ENCODE peak calls at places on chromosomes 12 and 14, in five cellular contexts. R is RWPE1; F is Peyer's patch; K is CD8-positive, alpha-beta T cell; T is stimulated activated CD4-positive, alpha-beta T cell treated with anti-CD3 and anti-CD28 coated beads, TNF-alpha, amount 100 ng/mL, for 24 hours. L is an unnamed sample.

GRCh38 chr14:66380143-66380542 is 106.0 kb upstream of the CCDC196 start:
- DNase-seq in R (no peak), F (no peak), K (no peak), T (no peak), L (no peak)

GRCh38 chr12:85155791-85156190 is 119.6 kb downstream of the LRRIQ1 start:
- DNase-seq in R (peak), F (no peak), K (no peak), T (no peak), L (no peak)

GRCh38 chr12:121483950-121484349 is 84.0 kb downstream of the RNF34 start:
- DNase-seq in R (no peak), F (no peak), K (no peak), T (no peak), L (no peak)

GRCh38 chr14:60509438-60510253 is 700 bp downstream of the SIX6 start:
- DNase-seq in R (no peak), F (no peak), K (no peak), T (no peak), L (no peak)

GRCh38 chr14:91149462-91149861 is 35.6 kb downstream of the DGLUCY start:
- DNase-seq in R (peak), F (no peak), K (no peak), T (no peak), L (peak)

GRCh38 chr12:80352476-80352875 is 91.6 kb upstream of the PTPRQ start:
- DNase-seq in R (peak), F (no peak), K (no peak), T (no peak), L (no peak)

GRCh38 chr14:23569443-23570151 is 2.0 kb upstream of the AP1G2 start:
- DNase-seq in R (no peak), F (no peak), K (no peak), T (no peak), L (no peak)

GRCh38 chr12:88418856-88419497 is 161.3 kb downstream of the KITLG start:
- DNase-seq in R (no peak), F (no peak), K (no peak), T (no peak), L (no peak)

GRCh38 chr12:53381739-53382630 is 2.0 kb downstream of the SP1 start:
- DNase-seq in R (peak), F (peak), K (no peak), T (no peak), L (peak)

GRCh38 chr12:753401-754237 is 1.2 kb downstream of the WNK1 start:
- DNase-seq in R (no peak), F (peak), K (peak), T (peak), L (no peak)

GRCh38 chr14:42001436-42001835 is 394.8 kb downstream of the LRFN5 start:
- DNase-seq in R (no peak), F (no peak), K (no peak), T (no peak), L (no peak)

GRCh38 chr14:30389134-30389900 is 169.6 kb upstream of the G2E3 start:
- DNase-seq in R (peak), F (no peak), K (no peak), T (no peak), L (no peak)

GRCh38 chr14:104134061-104134965 is 4.1 kb upstream of the KIF26A start:
- DNase-seq in R (no peak), F (peak), K (no peak), T (no peak), L (no peak)

GRCh38 chr12:42426733-42427132 is 100.8 kb downstream of the PPHLN1 start:
- DNase-seq in R (peak), F (no peak), K (no peak), T (no peak), L (peak)

GRCh38 chr12:75641031-75641780 is 129.8 kb upstream of the KRR1 start:
- DNase-seq in R (peak), F (no peak), K (no peak), T (peak), L (no peak)

GRCh38 chr12:110591508-110592051 is 8.5 kb upstream of the PPTC7 start:
- DNase-seq in R (no peak), F (no peak), K (no peak), T (no peak), L (no peak)

GRCh38 chr14:99274346-99275221 is 2.6 kb upstream of the BCL11B start:
- DNase-seq in R (peak), F (peak), K (peak), T (no peak), L (peak)

GRCh38 chr14:28784262-28785021 is 17.9 kb downstream of the FOXG1 start:
- DNase-seq in R (no peak), F (no peak), K (no peak), T (no peak), L (no peak)

GRCh38 chr12:96226801-96227348 is 32.7 kb downstream of the ELK3 start:
- DNase-seq in R (no peak), F (no peak), K (no peak), T (no peak), L (no peak)

GRCh38 chr12:46617167-46617566 is 208.6 kb downstream of the SLC38A4 start:
- DNase-seq in R (no peak), F (no peak), K (no peak), T (no peak), L (no peak)

L was measured in keratinocyte.